ENCODE peak calls at places on chromosomes 11 and 22, in eight cellular contexts. One of them, this sample, is unnamed.

GRCh38 chr22:42946551-42947198 is 68.3 kb downstream of the PACSIN2 start:
- DNase-seq in IMR-90: no peak
- DNase-seq in vagina: no peak
- DNase-seq in H7: no peak
- DNase-seq in astrocyte: no peak
- DNase-seq in CD8-positive, alpha-beta memory T cell: no peak
- DNase-seq in fibroblast of lung: no peak
- DNase-seq in neural progenitor cell: no peak
- DNase-seq in this sample: no peak

GRCh38 chr11:128420277-128420676 is 167.1 kb downstream of the ETS1 start:
- DNase-seq in IMR-90: no peak
- DNase-seq in vagina: no peak
- DNase-seq in H7: no peak
- DNase-seq in astrocyte: no peak
- DNase-seq in CD8-positive, alpha-beta memory T cell: no peak
- DNase-seq in fibroblast of lung: no peak
- DNase-seq in neural progenitor cell: no peak
- DNase-seq in this sample: no peak

GRCh38 chr11:2929880-2930704 is 872 bp upstream of the PHLDA2 start:
- DNase-seq in IMR-90: peak
- DNase-seq in vagina: no peak
- DNase-seq in H7: peak
- DNase-seq in astrocyte: no peak
- DNase-seq in CD8-positive, alpha-beta memory T cell: no peak
- DNase-seq in fibroblast of lung: peak
- DNase-seq in neural progenitor cell: peak
- DNase-seq in this sample: no peak

GRCh38 chr22:42700355-42700754 is 20.3 kb downstream of the A4GALT start:
- DNase-seq in IMR-90: no peak
- DNase-seq in vagina: no peak
- DNase-seq in H7: peak
- DNase-seq in astrocyte: no peak
- DNase-seq in CD8-positive, alpha-beta memory T cell: no peak
- DNase-seq in fibroblast of lung: no peak
- DNase-seq in neural progenitor cell: no peak
- DNase-seq in this sample: no peak

GRCh38 chr11:108511851-108512474 is 13.8 kb upstream of the POGLUT3 start:
- DNase-seq in IMR-90: peak
- DNase-seq in vagina: no peak
- DNase-seq in H7: no peak
- DNase-seq in astrocyte: peak
- DNase-seq in CD8-positive, alpha-beta memory T cell: no peak
- DNase-seq in fibroblast of lung: peak
- DNase-seq in neural progenitor cell: no peak
- DNase-seq in this sample: no peak

GRCh38 chr11:60777106-60777505 is 8.0 kb upstream of the MS4A10 start:
- DNase-seq in IMR-90: no peak
- DNase-seq in vagina: no peak
- DNase-seq in H7: no peak
- DNase-seq in astrocyte: no peak
- DNase-seq in CD8-positive, alpha-beta memory T cell: no peak
- DNase-seq in fibroblast of lung: no peak
- DNase-seq in neural progenitor cell: no peak
- DNase-seq in this sample: no peak

GRCh38 chr11:22456993-22457748 is 119.0 kb downstream of the SLC17A6 start:
- DNase-seq in IMR-90: no peak
- DNase-seq in vagina: no peak
- DNase-seq in H7: no peak
- DNase-seq in astrocyte: no peak
- DNase-seq in CD8-positive, alpha-beta memory T cell: no peak
- DNase-seq in fibroblast of lung: no peak
- DNase-seq in neural progenitor cell: peak
- DNase-seq in this sample: no peak

GRCh38 chr11:118912742-118913410 is 12.8 kb downstream of the BCL9L start:
- DNase-seq in IMR-90: peak
- DNase-seq in vagina: no peak
- DNase-seq in H7: no peak
- DNase-seq in astrocyte: no peak
- DNase-seq in CD8-positive, alpha-beta memory T cell: peak
- DNase-seq in fibroblast of lung: no peak
- DNase-seq in neural progenitor cell: no peak
- DNase-seq in this sample: no peak

GRCh38 chr22:38243007-38243775 is 29.6 kb downstream of the TMEM184B start:
- DNase-seq in IMR-90: peak
- DNase-seq in vagina: no peak
- DNase-seq in H7: peak
- DNase-seq in astrocyte: no peak
- DNase-seq in CD8-positive, alpha-beta memory T cell: no peak
- DNase-seq in fibroblast of lung: peak
- DNase-seq in neural progenitor cell: peak
- DNase-seq in this sample: no peak

GRCh38 chr11:107179829-107180228 is 161.6 kb upstream of the GUCY1A2 start:
- DNase-seq in IMR-90: no peak
- DNase-seq in vagina: no peak
- DNase-seq in H7: no peak
- DNase-seq in astrocyte: no peak
- DNase-seq in CD8-positive, alpha-beta memory T cell: no peak
- DNase-seq in fibroblast of lung: no peak
- DNase-seq in neural progenitor cell: no peak
- DNase-seq in this sample: no peak

GRCh38 chr11:102792604-102793003 is 5.4 kb downstream of the MMP1 start:
- DNase-seq in IMR-90: no peak
- DNase-seq in vagina: no peak
- DNase-seq in H7: no peak
- DNase-seq in astrocyte: no peak
- DNase-seq in CD8-positive, alpha-beta memory T cell: no peak
- DNase-seq in fibroblast of lung: no peak
- DNase-seq in neural progenitor cell: no peak
- DNase-seq in this sample: no peak

GRCh38 chr11:76910620-76911414 is 50.1 kb downstream of the ACER3 start:
- DNase-seq in IMR-90: no peak
- DNase-seq in vagina: no peak
- DNase-seq in H7: no peak
- DNase-seq in astrocyte: no peak
- DNase-seq in CD8-positive, alpha-beta memory T cell: no peak
- DNase-seq in fibroblast of lung: peak
- DNase-seq in neural progenitor cell: no peak
- DNase-seq in this sample: no peak

GRCh38 chr11:72100462-72100861 is 2.6 kb downstream of the LAMTOR1 start:
- DNase-seq in IMR-90: no peak
- DNase-seq in vagina: no peak
- DNase-seq in H7: no peak
- DNase-seq in astrocyte: no peak
- DNase-seq in CD8-positive, alpha-beta memory T cell: no peak
- DNase-seq in fibroblast of lung: no peak
- DNase-seq in neural progenitor cell: no peak
- DNase-seq in this sample: no peak

GRCh38 chr11:35531246-35531645 is 5.8 kb upstream of the PAMR1 start:
- DNase-seq in IMR-90: no peak
- DNase-seq in vagina: no peak
- DNase-seq in H7: no peak
- DNase-seq in astrocyte: peak
- DNase-seq in CD8-positive, alpha-beta memory T cell: no peak
- DNase-seq in fibroblast of lung: no peak
- DNase-seq in neural progenitor cell: no peak
- DNase-seq in this sample: no peak
- H3K4me3 ChIP-seq in IMR-90: no peak
- H3K4me3 ChIP-seq in vagina: no peak
- H3K4me3 ChIP-seq in H7: no peak
- H3K4me3 ChIP-seq in astrocyte: no peak
- H3K4me3 ChIP-seq in CD8-positive, alpha-beta memory T cell: no peak
- H3K4me3 ChIP-seq in fibroblast of lung: no peak
- H3K4me3 ChIP-seq in neural progenitor cell: no peak
- H3K4me3 ChIP-seq in this sample: no peak

GRCh38 chr22:45969801-45970464 is 7.0 kb downstream of the WNT7B start:
- DNase-seq in IMR-90: no peak
- DNase-seq in vagina: no peak
- DNase-seq in H7: peak
- DNase-seq in astrocyte: peak
- DNase-seq in CD8-positive, alpha-beta memory T cell: no peak
- DNase-seq in fibroblast of lung: no peak
- DNase-seq in neural progenitor cell: no peak
- DNase-seq in this sample: no peak

GRCh38 chr22:45972091-45972867 is 4.7 kb downstream of the WNT7B start:
- DNase-seq in IMR-90: no peak
- DNase-seq in vagina: no peak
- DNase-seq in H7: peak
- DNase-seq in astrocyte: peak
- DNase-seq in CD8-positive, alpha-beta memory T cell: no peak
- DNase-seq in fibroblast of lung: no peak
- DNase-seq in neural progenitor cell: peak
- DNase-seq in this sample: no peak

GRCh38 chr22:45969414-45969799 is 7.6 kb downstream of the WNT7B start:
- DNase-seq in IMR-90: no peak
- DNase-seq in vagina: no peak
- DNase-seq in H7: peak
- DNase-seq in astrocyte: peak
- DNase-seq in CD8-positive, alpha-beta memory T cell: no peak
- DNase-seq in fibroblast of lung: no peak
- DNase-seq in neural progenitor cell: peak
- DNase-seq in this sample: no peak

GRCh38 chr22:45971389-45972028 is 5.5 kb downstream of the WNT7B start:
- DNase-seq in IMR-90: no peak
- DNase-seq in vagina: no peak
- DNase-seq in H7: peak
- DNase-seq in astrocyte: peak
- DNase-seq in CD8-positive, alpha-beta memory T cell: no peak
- DNase-seq in fibroblast of lung: no peak
- DNase-seq in neural progenitor cell: peak
- DNase-seq in this sample: no peak

DNA sequence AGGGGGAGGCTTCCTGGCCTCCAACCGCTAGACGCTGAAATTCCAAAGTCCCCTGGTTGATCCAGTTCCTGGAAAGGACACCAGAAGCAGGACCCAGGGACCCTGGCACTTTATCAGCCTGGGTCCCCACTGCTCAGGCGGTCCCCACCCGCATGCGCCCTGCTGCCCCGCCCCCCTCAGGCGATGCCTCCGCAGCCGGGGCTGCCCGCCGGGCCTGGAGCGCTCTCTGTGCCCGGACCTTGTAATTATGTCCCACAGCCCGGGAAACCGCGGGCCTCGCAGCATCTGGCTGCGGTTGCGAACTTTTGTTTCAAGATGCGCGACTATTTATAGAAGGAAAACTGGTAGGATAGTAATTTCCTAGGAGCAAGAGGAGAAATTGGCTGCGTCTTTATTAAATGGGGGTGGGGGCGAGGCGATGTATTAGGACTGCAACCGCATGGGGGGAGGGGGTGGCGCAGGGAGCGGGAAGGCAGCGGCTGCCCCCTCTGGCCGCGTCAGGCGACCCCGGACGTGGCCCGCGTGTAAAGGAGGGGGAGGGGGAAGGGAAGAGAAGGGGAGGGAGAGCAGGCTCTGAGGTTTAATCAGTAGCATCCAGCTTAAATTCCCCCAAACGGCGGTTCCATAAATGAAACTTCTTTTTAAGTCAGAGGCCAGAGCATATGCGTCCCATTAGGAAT is 6.1 kb downstream of the WNT7B start:
- DNase-seq in IMR-90: peak
- DNase-seq in vagina: no peak
- DNase-seq in H7: peak
- DNase-seq in astrocyte: peak
- DNase-seq in CD8-positive, alpha-beta memory T cell: no peak
- DNase-seq in fibroblast of lung: peak
- DNase-seq in neural progenitor cell: peak
- DNase-seq in this sample: no peak
- H3K4me3 ChIP-seq in IMR-90: peak
- H3K4me3 ChIP-seq in vagina: peak
- H3K4me3 ChIP-seq in H7: peak
- H3K4me3 ChIP-seq in astrocyte: peak
- H3K4me3 ChIP-seq in CD8-positive, alpha-beta memory T cell: no peak
- H3K4me3 ChIP-seq in fibroblast of lung: peak
- H3K4me3 ChIP-seq in neural progenitor cell: peak
- H3K4me3 ChIP-seq in this sample: no peak

DNA sequence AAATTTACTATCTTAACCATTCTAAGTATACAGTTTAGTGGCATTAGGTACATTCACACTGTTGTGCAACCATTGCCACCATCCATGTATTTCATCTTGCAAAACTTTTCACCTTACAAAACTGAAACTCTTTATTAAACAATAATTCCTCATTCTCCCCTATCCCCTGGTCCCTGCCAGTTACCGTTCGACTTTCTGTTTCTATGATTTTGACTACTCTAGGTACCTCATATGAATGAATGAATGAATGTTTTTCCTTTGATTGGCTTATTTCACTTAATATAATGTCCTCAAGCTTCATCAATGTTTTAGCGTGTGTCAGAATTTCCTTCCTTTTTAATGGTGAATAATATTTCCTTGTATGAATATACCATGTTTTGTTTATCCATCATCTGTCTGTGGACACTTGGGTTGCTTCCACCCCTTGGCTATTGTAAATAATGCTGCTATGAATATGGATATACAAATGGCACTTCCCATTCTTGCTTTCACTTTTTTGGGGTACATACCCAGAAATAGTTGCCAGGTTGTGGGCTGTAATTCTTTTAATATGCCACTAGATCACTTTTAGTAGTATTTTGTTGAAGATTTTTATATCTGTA is 93.0 kb downstream of the UVRAG start:
- DNase-seq in IMR-90: no peak
- DNase-seq in vagina: no peak
- DNase-seq in H7: no peak
- DNase-seq in astrocyte: no peak
- DNase-seq in CD8-positive, alpha-beta memory T cell: no peak
- DNase-seq in fibroblast of lung: no peak
- DNase-seq in neural progenitor cell: no peak
- DNase-seq in this sample: no peak
- H3K4me3 ChIP-seq in IMR-90: no peak
- H3K4me3 ChIP-seq in vagina: no peak
- H3K4me3 ChIP-seq in H7: no peak
- H3K4me3 ChIP-seq in astrocyte: no peak
- H3K4me3 ChIP-seq in CD8-positive, alpha-beta memory T cell: no peak
- H3K4me3 ChIP-seq in fibroblast of lung: no peak
- H3K4me3 ChIP-seq in neural progenitor cell: no peak
- H3K4me3 ChIP-seq in this sample: no peak

GRCh38 chr11:61875698-61876097 is 15.6 kb downstream of the FADS3 start:
- DNase-seq in IMR-90: no peak
- DNase-seq in vagina: no peak
- DNase-seq in H7: no peak
- DNase-seq in astrocyte: no peak
- DNase-seq in CD8-positive, alpha-beta memory T cell: no peak
- DNase-seq in fibroblast of lung: no peak
- DNase-seq in neural progenitor cell: no peak
- DNase-seq in this sample: no peak

GRCh38 chr11:61881397-61881796 is 9.9 kb downstream of the FADS3 start:
- DNase-seq in IMR-90: no peak
- DNase-seq in vagina: no peak
- DNase-seq in H7: peak
- DNase-seq in astrocyte: no peak
- DNase-seq in CD8-positive, alpha-beta memory T cell: no peak
- DNase-seq in fibroblast of lung: no peak
- DNase-seq in neural progenitor cell: peak
- DNase-seq in this sample: no peak

GRCh38 chr11:61880454-61880853 is 10.9 kb downstream of the FADS3 start:
- DNase-seq in IMR-90: no peak
- DNase-seq in vagina: no peak
- DNase-seq in H7: no peak
- DNase-seq in astrocyte: no peak
- DNase-seq in CD8-positive, alpha-beta memory T cell: no peak
- DNase-seq in fibroblast of lung: no peak
- DNase-seq in neural progenitor cell: no peak
- DNase-seq in this sample: no peak

GRCh38 chr11:61880050-61880449 is 11.3 kb downstream of the FADS3 start:
- DNase-seq in IMR-90: no peak
- DNase-seq in vagina: no peak
- DNase-seq in H7: no peak
- DNase-seq in astrocyte: no peak
- DNase-seq in CD8-positive, alpha-beta memory T cell: no peak
- DNase-seq in fibroblast of lung: no peak
- DNase-seq in neural progenitor cell: no peak
- DNase-seq in this sample: no peak

GRCh38 chr11:61879152-61879551 is 12.2 kb downstream of the FADS3 start:
- DNase-seq in IMR-90: no peak
- DNase-seq in vagina: no peak
- DNase-seq in H7: no peak
- DNase-seq in astrocyte: no peak
- DNase-seq in CD8-positive, alpha-beta memory T cell: no peak
- DNase-seq in fibroblast of lung: no peak
- DNase-seq in neural progenitor cell: no peak
- DNase-seq in this sample: no peak
- H3K4me3 ChIP-seq in IMR-90: no peak
- H3K4me3 ChIP-seq in vagina: no peak
- H3K4me3 ChIP-seq in H7: no peak
- H3K4me3 ChIP-seq in astrocyte: no peak
- H3K4me3 ChIP-seq in CD8-positive, alpha-beta memory T cell: no peak
- H3K4me3 ChIP-seq in fibroblast of lung: no peak
- H3K4me3 ChIP-seq in neural progenitor cell: no peak
- H3K4me3 ChIP-seq in this sample: no peak

This sample was measured in GM12864.